ENCODE peak calls at places on chromosomes 1 and 21, in five cellular contexts. One of them, this sample, is unnamed.
A peak's percentile ranks its signal among the peaks of the same experiment; 100 is the strongest.

GRCh38 chr1:36699113-36699512 is 216.4 kb upstream of the CSF3R start:
- DNase-seq in Peyer's patch: no peak
- DNase-seq in sigmoid colon: no peak
- DNase-seq in NB4: no peak
- DNase-seq in testis: peak; percentile 39
- DNase-seq in this sample: peak; percentile 17

GRCh38 chr1:186775881-186776560 is 52.7 kb upstream of the PLA2G4A start:
- DNase-seq in testis: no peak
- DNase-seq in NB4: peak; percentile 60
- DNase-seq in sigmoid colon: no peak
- DNase-seq in Peyer's patch: no peak
- DNase-seq in this sample: no peak

GRCh38 chr1:167934407-167935251 is 1.9 kb upstream of the DCAF6 start:
- DNase-seq in Peyer's patch: no peak
- DNase-seq in testis: no peak
- DNase-seq in sigmoid colon: no peak
- DNase-seq in NB4: peak; percentile 46
- DNase-seq in this sample: no peak

GRCh38 chr1:229886636-229887035 is 180.4 kb upstream of the GALNT2 start:
- DNase-seq in Peyer's patch: no peak
- DNase-seq in sigmoid colon: no peak
- DNase-seq in NB4: no peak
- DNase-seq in testis: no peak
- DNase-seq in this sample: peak; percentile 56

GRCh38 chr1:86774305-86775304 is 70.2 kb downstream of the SH3GLB1 start:
- DNase-seq in sigmoid colon: peak; percentile 72
- DNase-seq in Peyer's patch: no peak
- DNase-seq in NB4: peak; percentile 98
- DNase-seq in testis: peak; percentile 83
- DNase-seq in this sample: peak; percentile 54

GRCh38 chr1:246569248-246570238 is 3.3 kb downstream of the CNST start:
- DNase-seq in Peyer's patch: no peak
- DNase-seq in sigmoid colon: no peak
- DNase-seq in NB4: peak; percentile 12
- DNase-seq in testis: no peak
- DNase-seq in this sample: no peak

GRCh38 chr1:166354411-166354810 is 187.6 kb upstream of the FAM78B start:
- DNase-seq in sigmoid colon: no peak
- DNase-seq in testis: no peak
- DNase-seq in NB4: peak; percentile 1
- DNase-seq in Peyer's patch: no peak
- DNase-seq in this sample: no peak

GRCh38 chr1:112721966-112722524 is 6.9 kb upstream of the PPM1J start:
- DNase-seq in Peyer's patch: no peak
- DNase-seq in testis: no peak
- DNase-seq in NB4: no peak
- DNase-seq in sigmoid colon: no peak
- DNase-seq in this sample: no peak

GRCh38 chr1:15155760-15156743 is 2.5 kb downstream of the TMEM51 start:
- DNase-seq in NB4: no peak
- DNase-seq in sigmoid colon: no peak
- DNase-seq in Peyer's patch: no peak
- DNase-seq in testis: no peak
- DNase-seq in this sample: no peak

GRCh38 chr1:167492509-167492910 is 25.8 kb downstream of the CD247 start:
- DNase-seq in NB4: no peak
- DNase-seq in Peyer's patch: peak; percentile 7
- DNase-seq in sigmoid colon: no peak
- DNase-seq in testis: no peak
- DNase-seq in this sample: no peak

GRCh38 chr1:171222961-171223360 is 25.3 kb upstream of the FMO1 start:
- DNase-seq in testis: no peak
- DNase-seq in sigmoid colon: no peak
- DNase-seq in NB4: no peak
- DNase-seq in Peyer's patch: no peak
- DNase-seq in this sample: no peak

GRCh38 chr21:16708431-16708830 is 804.4 kb upstream of the CXADR start:
- DNase-seq in NB4: no peak
- DNase-seq in testis: no peak
- DNase-seq in Peyer's patch: no peak
- DNase-seq in sigmoid colon: no peak
- DNase-seq in this sample: no peak

GRCh38 chr1:214310777-214311690 is 30.1 kb downstream of the SMYD2 start:
- DNase-seq in testis: no peak
- DNase-seq in Peyer's patch: no peak
- DNase-seq in NB4: no peak
- DNase-seq in sigmoid colon: no peak
- DNase-seq in this sample: peak; percentile 48

GRCh38 chr1:79262745-79263258 is 256.3 kb upstream of the ADGRL4 start:
- DNase-seq in testis: no peak
- DNase-seq in sigmoid colon: no peak
- DNase-seq in Peyer's patch: no peak
- DNase-seq in NB4: no peak
- DNase-seq in this sample: no peak

GRCh38 chr1:79976287-79976686 is 969.8 kb upstream of the ADGRL4 start:
- DNase-seq in Peyer's patch: no peak
- DNase-seq in NB4: no peak
- DNase-seq in testis: no peak
- DNase-seq in sigmoid colon: no peak
- DNase-seq in this sample: no peak

GRCh38 chr1:27027575-27028250 is 15.1 kb upstream of the TENT5B start:
- DNase-seq in Peyer's patch: no peak
- DNase-seq in NB4: no peak
- DNase-seq in sigmoid colon: no peak
- DNase-seq in testis: no peak
- DNase-seq in this sample: no peak

GRCh38 chr1:44723064-44723463 is 7.9 kb downstream of the RNU5D-1 start:
- DNase-seq in testis: no peak
- DNase-seq in Peyer's patch: no peak
- DNase-seq in NB4: no peak
- DNase-seq in sigmoid colon: no peak
- DNase-seq in this sample: no peak

GRCh38 chr1:12107718-12108117 is 44.6 kb downstream of the TNFRSF8 start:
- DNase-seq in testis: no peak
- DNase-seq in Peyer's patch: no peak
- DNase-seq in NB4: no peak
- DNase-seq in sigmoid colon: no peak
- DNase-seq in this sample: no peak
- H3K4me3 ChIP-seq in testis: no peak overlapping the region
- H3K4me3 ChIP-seq in Peyer's patch: no peak overlapping the region
- H3K4me3 ChIP-seq in NB4: no peak overlapping the region
- H3K4me3 ChIP-seq in sigmoid colon: no peak overlapping the region
- H3K4me3 ChIP-seq in this sample: no peak overlapping the region

GRCh38 chr1:32200226-32201010 is at the start of gene CCDC28B:
- DNase-seq in testis: peak; percentile 73
- DNase-seq in Peyer's patch: peak; percentile 63
- DNase-seq in NB4: peak; percentile 53
- DNase-seq in sigmoid colon: peak; percentile 90
- DNase-seq in this sample: no peak
- TF ChIP-seq POLR2A in testis: no peak
- TF ChIP-seq POLR2A in Peyer's patch: no peak
- TF ChIP-seq POLR2A in NB4: no peak
- TF ChIP-seq POLR2A in sigmoid colon: no peak
- TF ChIP-seq POLR2A in this sample: no peak

GRCh38 chr1:237145379-237145778 is 103.4 kb downstream of the RYR2 start:
- DNase-seq in NB4: no peak
- DNase-seq in testis: no peak
- DNase-seq in Peyer's patch: no peak
- DNase-seq in sigmoid colon: no peak
- DNase-seq in this sample: no peak
- H3K4me3 ChIP-seq in NB4: no peak overlapping the region
- H3K4me3 ChIP-seq in testis: no peak overlapping the region
- H3K4me3 ChIP-seq in Peyer's patch: no peak overlapping the region
- H3K4me3 ChIP-seq in sigmoid colon: no peak overlapping the region
- H3K4me3 ChIP-seq in this sample: no peak overlapping the region

DNA sequence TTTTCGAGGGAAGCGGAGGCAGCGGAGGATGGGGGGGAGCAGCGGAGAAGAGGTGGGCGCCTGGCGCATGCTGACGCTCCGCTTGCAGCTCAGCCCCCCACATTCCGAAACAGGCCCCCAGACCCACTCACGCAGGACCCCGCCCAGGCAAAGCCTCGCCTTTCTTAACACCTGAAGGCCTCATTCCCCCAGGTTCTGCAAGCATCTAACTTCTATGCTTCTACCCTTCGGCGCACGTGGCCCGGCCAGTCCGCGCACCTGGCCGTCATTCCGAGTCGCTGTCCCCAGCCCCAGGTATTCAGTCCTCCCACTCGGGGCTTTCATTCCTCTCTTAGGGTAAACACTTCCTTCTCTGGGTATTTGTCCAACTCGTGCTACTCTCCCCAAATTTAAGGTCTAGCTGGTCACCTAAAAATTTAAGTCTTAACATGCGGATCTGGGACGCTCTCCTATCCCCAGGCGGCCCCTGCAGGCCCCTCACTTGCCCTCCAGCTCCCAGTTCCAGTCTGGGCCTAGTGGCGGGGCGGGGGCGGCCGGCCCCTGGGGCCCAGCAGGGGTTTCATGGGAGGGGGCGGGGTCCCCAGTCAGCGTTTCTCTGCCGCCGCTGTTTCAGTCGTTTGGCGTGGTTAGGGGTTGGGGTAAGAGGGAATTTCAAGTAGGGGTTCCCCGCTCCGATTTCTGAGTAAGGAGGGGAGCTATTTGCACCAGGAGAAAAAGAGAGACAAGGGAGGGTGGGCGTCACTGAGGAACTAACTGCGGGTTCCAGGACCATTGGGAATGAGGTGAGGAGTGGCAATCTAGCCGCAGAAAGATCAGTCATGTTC is 2.7 kb upstream of the ZBTB7B start:
- DNase-seq in sigmoid colon: no peak
- DNase-seq in NB4: peak; percentile 89
- DNase-seq in testis: peak; percentile 53
- DNase-seq in Peyer's patch: peak; percentile 61
- DNase-seq in this sample: peak; percentile 88
- TF ChIP-seq POLR2A in sigmoid colon: no peak
- TF ChIP-seq POLR2A in NB4: peak; percentile 68
- TF ChIP-seq POLR2A in testis: no peak
- TF ChIP-seq POLR2A in Peyer's patch: no peak
- TF ChIP-seq POLR2A in this sample: no peak

DNA sequence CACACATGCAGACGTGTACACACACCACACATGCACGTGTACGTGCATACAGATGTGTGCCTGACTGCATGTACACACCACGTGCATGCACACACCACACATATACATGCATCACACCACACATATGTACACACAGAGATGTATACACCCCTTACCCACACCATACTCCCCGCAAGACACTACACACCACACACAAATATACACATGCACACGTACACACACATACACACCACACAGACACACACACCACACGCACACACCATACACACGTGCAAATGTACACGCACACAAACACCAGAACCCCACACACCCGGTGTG is 9.7 kb downstream of the ITGB2 start:
- DNase-seq in testis: no peak
- DNase-seq in sigmoid colon: no peak
- DNase-seq in NB4: no peak
- DNase-seq in Peyer's patch: no peak
- DNase-seq in this sample: no peak
- H3K4me3 ChIP-seq in testis: no peak overlapping the region
- H3K4me3 ChIP-seq in sigmoid colon: no peak overlapping the region
- H3K4me3 ChIP-seq in NB4: no peak overlapping the region
- H3K4me3 ChIP-seq in Peyer's patch: no peak overlapping the region
- H3K4me3 ChIP-seq in this sample: no peak overlapping the region

GRCh38 chr21:36384885-36385232 is 333 bp upstream of the CHAF1B start:
- DNase-seq in NB4: no peak
- DNase-seq in sigmoid colon: no peak
- DNase-seq in testis: no peak
- DNase-seq in Peyer's patch: no peak
- DNase-seq in this sample: no peak

GRCh38 chr21:36388076-36388475 is 2.9 kb downstream of the CHAF1B start:
- DNase-seq in NB4: no peak
- DNase-seq in sigmoid colon: no peak
- DNase-seq in Peyer's patch: no peak
- DNase-seq in testis: no peak
- DNase-seq in this sample: no peak

GRCh38 chr21:36381841-36382589 is 3.2 kb upstream of the CHAF1B start:
- DNase-seq in sigmoid colon: no peak
- DNase-seq in Peyer's patch: no peak
- DNase-seq in NB4: no peak
- DNase-seq in testis: no peak
- DNase-seq in this sample: no peak

GRCh38 chr21:36385909-36386642 is 884 bp downstream of the CHAF1B start:
- DNase-seq in NB4: peak; percentile 21
- DNase-seq in testis: no peak
- DNase-seq in Peyer's patch: no peak
- DNase-seq in sigmoid colon: no peak
- DNase-seq in this sample: no peak

GRCh38 chr21:36385233-36385908 is at the start of gene CHAF1B:
- DNase-seq in NB4: peak; percentile 78
- DNase-seq in Peyer's patch: peak; percentile 75
- DNase-seq in sigmoid colon: peak; percentile 85
- DNase-seq in testis: peak; percentile 87
- DNase-seq in this sample: peak; percentile 93
- TF ChIP-seq POLR2A in NB4: peak; percentile 83
- TF ChIP-seq POLR2A in Peyer's patch: no peak
- TF ChIP-seq POLR2A in sigmoid colon: no peak
- TF ChIP-seq POLR2A in testis: no peak
- TF ChIP-seq POLR2A in this sample: no peak